ENCODE peak calls at places on chromosomes 16 and 17, in eight cellular contexts. K is neural crest cell, W is AG09319, G is spleen, B is dorsolateral prefrontal cortex, R is fibroblast of lung, V is esophagus squamous epithelium, A is AG04450. O is an unnamed sample.

GRCh38 chr16:25512041-25512440 is 179.7 kb upstream of the HS3ST4 start:
- DNase-seq in K (no peak), W (no peak), G (no peak), B (no peak), R (no peak), V (no peak), A (no peak), O (no peak)

GRCh38 chr16:88905563-88905962 is 39.1 kb upstream of the PABPN1L start:
- DNase-seq in K (no peak), W (no peak), G (no peak), B (no peak), R (no peak), V (no peak), A (no peak), O (no peak)

GRCh38 chr16:17395849-17396480 is 74.8 kb downstream of the XYLT1 start:
- DNase-seq in K (no peak), W (no peak), G (no peak), B (no peak), R (peak; percentile 32), V (no peak), A (no peak), O (no peak)

GRCh38 chr17:79617304-79617703 is 6.5 kb upstream of the RBFOX3 start:
- DNase-seq in K (no peak), W (no peak), G (peak; percentile 33), B (peak; percentile 20), R (no peak), V (no peak), A (no peak), O (no peak)

GRCh38 chr16:70679653-70680494 is 6.0 kb downstream of the MTSS2 start:
- DNase-seq in K (no peak), W (no peak), G (peak; percentile 74), B (no peak), R (no peak), V (no peak), A (no peak), O (no peak)

GRCh38 chr16:81996664-81997529 is 14.4 kb downstream of the SDR42E1 start:
- DNase-seq in K (no peak), W (no peak), G (no peak), B (no peak), R (peak; percentile 76), V (no peak), A (no peak), O (no peak)

GRCh38 chr16:1054660-1055556 is 17.6 kb upstream of the SSTR5 start:
- DNase-seq in K (peak; percentile 82), W (no peak), G (no peak), B (peak; percentile 76), R (peak; percentile 23), V (no peak), A (peak; percentile 18), O (no peak)

GRCh38 chr17:82365586-82366295 is 5.8 kb upstream of the UTS2R start:
- DNase-seq in K (no peak), W (no peak), G (no peak), B (no peak), R (no peak), V (no peak), A (no peak), O (no peak)

GRCh38 chr17:69704935-69705334 is 290.4 kb downstream of the MAP2K6 start:
- DNase-seq in K (no peak), W (no peak), G (no peak), B (no peak), R (no peak), V (no peak), A (no peak), O (no peak)

GRCh38 chr16:23742761-23743160 is 12.1 kb upstream of the CHP2 start:
- DNase-seq in K (no peak), W (no peak), G (no peak), B (no peak), R (no peak), V (no peak), A (no peak), O (no peak)

GRCh38 chr17:46811978-46812583 is 6.4 kb downstream of the WNT3 start:
- DNase-seq in K (no peak), W (no peak), G (no peak), B (no peak), R (peak; percentile 86), V (no peak), A (peak; percentile 3), O (no peak)

GRCh38 chr16:84699147-84699711 is 571 bp upstream of the USP10 start:
- DNase-seq in K (no peak), W (no peak), G (no peak), B (no peak), R (no peak), V (no peak), A (no peak), O (no peak)

GRCh38 chr17:70687421-70687820 is 518.1 kb downstream of the KCNJ2 start:
- DNase-seq in K (no peak), W (no peak), G (no peak), B (no peak), R (no peak), V (no peak), A (no peak), O (no peak)

GRCh38 chr16:78297066-78297666 is 197.7 kb downstream of the WWOX start:
- DNase-seq in K (no peak), W (no peak), G (no peak), B (no peak), R (peak; percentile 12), V (no peak), A (no peak), O (no peak)

GRCh38 chr17:50151937-50152547 is 1.6 kb upstream of the PPP1R9B start:
- DNase-seq in K (peak; percentile 68), W (peak; percentile 52), G (peak; percentile 93), B (peak; percentile 93), R (peak; percentile 88), V (peak; percentile 46), A (no peak), O (peak; percentile 63)

GRCh38 chr16:88379694-88380040 is 3.1 kb upstream of the ZNF469 start:
- DNase-seq in K (no peak), W (no peak), G (peak; percentile 39), B (peak; percentile 26), R (no peak), V (no peak), A (no peak), O (no peak)

GRCh38 chr17:75241996-75242460 is 19.4 kb downstream of the GGA3 start:
- DNase-seq in K (no peak), W (no peak), G (no peak), B (no peak), R (peak; percentile 59), V (no peak), A (no peak), O (no peak)

GRCh38 chr17:79624658-79625478 is 14.0 kb upstream of the RBFOX3 start:
- DNase-seq in K (no peak), W (no peak), G (no peak), B (peak; percentile 17), R (no peak), V (no peak), A (no peak), O (peak; percentile 8)

GRCh38 chr16:88387177-88387576 is 4.4 kb downstream of the ZNF469 start:
- DNase-seq in K (no peak), W (no peak), G (no peak), B (no peak), R (no peak), V (no peak), A (no peak), O (no peak)

GRCh38 chr17:47727704-47728036 is 5.4 kb upstream of the TBX21 start:
- DNase-seq in K (no peak), W (no peak), G (peak; percentile 54), B (no peak), R (no peak), V (no peak), A (no peak), O (no peak)

GRCh38 chr16:21973945-21974344 is 20.8 kb downstream of the UQCRC2 start:
- DNase-seq in K (no peak), W (no peak), G (no peak), B (no peak), R (no peak), V (no peak), A (no peak), O (no peak)

GRCh38 chr16:81374514-81374913 is 59.8 kb downstream of the GAN start:
- DNase-seq in K (no peak), W (no peak), G (no peak), B (no peak), R (no peak), V (no peak), A (no peak), O (no peak)

GRCh38 chr17:41054025-41054424 is 1.0 kb downstream of the KRTAP2-2 start:
- DNase-seq in K (no peak), W (no peak), G (no peak), B (no peak), R (no peak), V (no peak), A (no peak), O (no peak)

DNA sequence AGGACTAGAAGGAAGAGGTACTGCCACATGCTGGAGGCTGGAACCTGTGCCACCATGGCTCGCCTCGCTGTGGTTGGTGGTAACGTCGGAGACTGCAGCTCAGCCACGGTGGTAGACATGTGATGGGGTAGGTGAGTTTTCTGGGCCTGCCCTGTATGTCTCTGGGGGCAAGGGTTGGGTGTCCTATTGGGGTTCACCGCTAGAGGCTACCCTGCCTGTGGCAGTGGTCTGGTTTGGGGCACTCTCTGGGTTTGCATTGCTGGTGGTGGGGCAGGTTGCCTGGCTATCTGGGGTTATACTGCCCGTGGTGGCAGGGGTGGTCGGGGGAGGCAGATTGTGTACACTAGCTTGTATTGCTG is 79.3 kb upstream of the KCNJ18 start:
- DNase-seq in K (no peak), W (no peak), G (no peak), B (no peak), R (no peak), V (no peak), A (no peak), O (no peak)
- TF ChIP-seq CTCF in K (no peak), W (no peak), G (no peak), B (no peak), R (no peak), V (no peak), A (no peak), O (no peak)

GRCh38 chr17:72030067-72030899 is 90.5 kb upstream of the SOX9 start:
- DNase-seq in K (peak; percentile 50), W (peak; percentile 43), G (no peak), B (peak; percentile 46), R (peak; percentile 70), V (no peak), A (peak; percentile 10), O (no peak)
- TF ChIP-seq CTCF in K (peak; percentile 63), W (peak; percentile 63), G (peak; percentile 9), B (peak; percentile 36), R (peak; percentile 63), V (peak; percentile 36), A (peak; percentile 77), O (no peak)

GRCh38 chr17:15048381-15048780 is 216.7 kb downstream of the PMP22 start:
- DNase-seq in K (no peak), W (no peak), G (no peak), B (no peak), R (no peak), V (no peak), A (no peak), O (no peak)
- TF ChIP-seq CTCF in K (no peak), W (no peak), G (no peak), B (no peak), R (no peak), V (no peak), A (peak; percentile 10), O (no peak)

DNA sequence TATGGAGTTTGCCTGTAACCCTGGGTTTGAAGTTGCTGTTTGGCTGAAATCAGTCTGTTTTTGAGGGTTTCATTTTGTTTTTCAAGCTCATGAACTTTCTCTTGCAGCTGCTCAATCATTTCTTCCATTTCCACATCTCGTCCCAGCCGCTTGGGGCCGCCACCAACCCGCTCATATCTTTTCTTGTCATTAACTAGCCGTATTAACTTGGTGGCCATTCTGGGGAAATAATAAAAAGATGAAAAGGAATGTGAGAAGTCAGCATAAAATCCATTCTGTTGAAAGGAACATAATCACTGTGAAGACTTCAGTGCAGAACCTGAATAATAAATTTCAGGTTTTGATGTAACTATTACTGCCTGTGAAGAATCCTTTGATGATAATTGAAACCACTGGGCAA is 11.5 kb downstream of the RPGRIP1L start:
- DNase-seq in K (no peak), W (no peak), G (no peak), B (no peak), R (no peak), V (no peak), A (no peak), O (no peak)
- TF ChIP-seq CTCF in K (peak; percentile 53), W (no peak), G (no peak), B (no peak), R (no peak), V (no peak), A (no peak), O (no peak)